ENCODE peak calls at places on chromosomes 2 and 18, in seven cellular contexts. S, K, V, W, R, X and Y are unnamed samples.

GRCh38 chr2:30147715-30148611 is 1.2 kb downstream of the YPEL5 start:
- DNase-seq in S (no peak), V (peak; percentile 40), K (peak; percentile 85), W (peak; percentile 87), X (peak; percentile 53), R (peak; percentile 72), Y (peak; percentile 81)

GRCh38 chr2:113142290-113142689 is 14.9 kb downstream of the IL1RN start:
- DNase-seq in X (no peak), R (no peak), S (no peak), W (no peak), K (no peak), V (no peak), Y (no peak)

GRCh38 chr2:2244508-2244907 is 86.6 kb downstream of the MYT1L start:
- DNase-seq in V (no peak), R (no peak), W (no peak), S (no peak), X (no peak), K (no peak), Y (no peak)

GRCh38 chr2:111049792-111050640 is 70.7 kb upstream of the BCL2L11 start:
- DNase-seq in R (peak; percentile 7), S (no peak), K (no peak), V (no peak), X (no peak), W (no peak), Y (no peak)

GRCh38 chr2:227052879-227053278 is 111.1 kb downstream of the COL4A4 start:
- DNase-seq in R (no peak), X (no peak), V (no peak), S (no peak), K (no peak), W (no peak), Y (no peak)

GRCh38 chr2:19722486-19723420 is 179.0 kb downstream of the TTC32 start:
- DNase-seq in X (no peak), R (peak; percentile 64), W (no peak), K (no peak), V (no peak), S (no peak), Y (no peak)

GRCh38 chr2:152284398-152284797 is 50.6 kb upstream of the FMNL2 start:
- DNase-seq in V (no peak), K (no peak), X (no peak), W (peak; percentile 2), R (no peak), S (no peak), Y (no peak)

GRCh38 chr2:158486970-158487325 is 30.2 kb downstream of the PKP4 start:
- DNase-seq in S (no peak), K (no peak), R (peak; percentile 42), X (no peak), V (peak; percentile 60), W (no peak), Y (no peak)

GRCh38 chr2:1581965-1582625 is 162.2 kb downstream of the PXDN start:
- DNase-seq in S (no peak), R (no peak), W (peak; percentile 61), K (no peak), X (no peak), V (no peak), Y (no peak)

GRCh38 chr18:78939734-78940260 is 39.8 kb upstream of the SALL3 start:
- DNase-seq in W (no peak), K (no peak), V (no peak), S (no peak), R (no peak), X (no peak), Y (no peak)

GRCh38 chr2:217206326-217206725 is 346.5 kb upstream of the TNP1 start:
- DNase-seq in X (no peak), V (no peak), K (no peak), S (no peak), W (no peak), R (no peak), Y (no peak)

GRCh38 chr2:30190637-30191036 is 40.7 kb upstream of the LBH start:
- DNase-seq in X (no peak), W (no peak), V (no peak), S (no peak), R (no peak), K (peak; percentile 45), Y (no peak)

GRCh38 chr2:227267406-227268115 is 57.5 kb upstream of the MFF start:
- DNase-seq in X (no peak), K (no peak), R (no peak), W (no peak), S (no peak), V (no peak), Y (no peak)

GRCh38 chr2:232435805-232436204 is 20.1 kb upstream of the ALPI start:
- DNase-seq in K (no peak), W (no peak), R (no peak), V (no peak), X (no peak), S (no peak), Y (no peak)

GRCh38 chr2:165601065-165601830 is 131.8 kb downstream of the CSRNP3 start:
- DNase-seq in X (no peak), V (no peak), W (no peak), S (no peak), K (no peak), R (peak; percentile 47), Y (no peak)

GRCh38 chr18:33804258-33804657 is 226.2 kb downstream of the ASXL3 start:
- DNase-seq in K (no peak), V (peak; percentile 63), W (no peak), S (no peak), X (no peak), R (peak; percentile 29), Y (no peak)

GRCh38 chr2:224083631-224084030 is 44.5 kb upstream of the SERPINE2 start:
- DNase-seq in V (no peak), S (no peak), X (no peak), K (no peak), W (no peak), R (peak; percentile 8), Y (no peak)

DNA sequence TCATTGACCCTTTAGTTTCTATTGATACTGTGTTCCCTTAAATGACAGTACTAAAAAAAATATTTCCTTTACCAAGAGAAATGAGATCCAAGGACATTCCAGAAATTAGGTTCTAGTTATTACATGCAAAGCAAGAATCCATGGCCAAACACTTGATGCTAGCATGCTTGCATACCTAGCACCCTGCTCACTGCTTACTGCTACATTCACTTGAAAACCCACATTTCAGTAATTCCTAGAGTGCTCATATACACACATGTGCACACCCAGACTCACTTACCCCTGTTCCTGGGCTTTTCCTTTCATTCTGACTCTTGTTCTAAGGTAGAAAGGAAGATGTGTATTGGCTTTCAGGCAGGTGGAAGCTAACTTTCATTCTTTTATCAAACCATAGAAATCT is 395.9 kb downstream of the THSD7B start:
- DNase-seq in V (no peak), K (no peak), R (no peak), W (no peak), X (peak; percentile 12), S (no peak), Y (no peak)
- H3K23ac ChIP-seq in V (no peak overlapping the region), K (no peak overlapping the region), R (no peak overlapping the region), W (no peak overlapping the region), X (no peak overlapping the region), S (no peak overlapping the region), Y (no peak overlapping the region)

DNA sequence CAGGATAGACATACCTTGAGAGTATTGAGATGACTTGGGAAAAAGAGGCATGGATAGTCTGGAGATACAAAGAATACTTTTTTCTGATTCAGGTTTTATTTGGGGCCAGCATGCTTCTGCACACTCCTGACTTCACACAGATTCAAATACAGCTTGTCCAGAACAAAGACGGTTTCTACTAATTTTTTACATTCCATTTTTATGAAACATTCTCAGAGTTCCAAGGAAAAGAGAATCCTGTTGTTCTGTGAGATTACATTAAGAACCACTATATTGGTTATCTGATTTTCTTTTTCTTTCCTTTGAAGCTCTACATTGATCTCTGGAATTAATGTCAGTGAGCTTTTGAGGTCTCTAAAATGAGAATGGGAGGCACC is 41.0 kb downstream of the PTPRM start:
- DNase-seq in S (no peak), R (no peak), X (no peak), K (no peak), V (peak; percentile 16), W (no peak), Y (no peak)
- H3K4me1 ChIP-seq in S (peaks cover 15% of the 10 kb centered on the region), R (peaks cover 27% of the 10 kb centered on the region), X (peaks cover 20% of the 10 kb centered on the region), K (peaks cover 6% of the 10 kb centered on the region), V (peaks cover 18% of the 10 kb centered on the region), W (peaks cover 15% of the 10 kb centered on the region), Y (peaks cover 14% of the 10 kb centered on the region)

DNA sequence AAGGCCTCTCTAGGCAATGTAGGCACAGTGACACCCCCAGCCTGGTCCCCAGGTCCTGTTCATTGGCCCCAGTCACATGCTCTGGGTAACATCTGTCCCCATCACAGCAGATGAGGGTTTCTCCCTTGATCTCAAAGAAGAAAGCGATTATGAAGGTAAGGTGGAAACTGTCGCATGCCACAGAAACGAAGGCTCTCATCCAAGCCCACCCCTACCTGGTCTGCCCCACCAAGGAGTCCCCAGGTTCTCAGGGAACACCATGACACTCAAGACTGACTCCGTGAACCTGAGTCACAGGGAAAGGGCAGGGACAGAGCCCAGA is 4.7 kb downstream of the HS6ST1 start:
- DNase-seq in X (no peak), V (no peak), K (no peak), R (no peak), W (no peak), S (no peak), Y (no peak)
- H3K23ac ChIP-seq in X (no peak overlapping the region), V (peak overlapping the region; percentile 54), K (no peak overlapping the region), R (no peak overlapping the region), W (no peak overlapping the region), S (no peak overlapping the region), Y (no peak overlapping the region)

DNA sequence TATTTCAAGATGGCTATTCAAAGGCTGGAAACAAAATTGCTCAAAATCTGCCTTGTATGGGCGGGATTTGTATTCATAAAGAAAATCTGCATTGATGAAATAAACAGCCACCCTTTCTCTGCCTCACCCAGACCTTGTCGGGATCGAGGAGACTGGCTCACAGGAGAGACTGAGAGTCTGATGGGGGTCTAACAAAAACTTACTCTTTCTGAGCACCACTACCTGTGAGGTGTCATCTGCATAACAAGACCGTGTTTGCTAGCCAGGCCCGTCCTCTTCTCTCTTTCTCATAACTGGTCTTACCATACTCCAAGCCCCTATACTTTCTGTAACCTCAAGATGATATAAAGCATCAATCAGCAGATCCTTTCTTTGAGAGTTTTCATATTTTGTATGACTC is 115.6 kb downstream of the INO80D start:
- DNase-seq in X (no peak), S (no peak), R (no peak), W (no peak), V (no peak), K (no peak), Y (no peak)
- H3K4me1 ChIP-seq in X (no peaks in the 10 kb centered on the region), S (peaks cover 9% of the 10 kb centered on the region), R (peaks cover 6% of the 10 kb centered on the region), W (no peaks in the 10 kb centered on the region), V (peaks cover under 1% of the 10 kb centered on the region), K (peaks cover 9% of the 10 kb centered on the region), Y (no peaks in the 10 kb centered on the region)

GRCh38 chr18:1311376-1311775 is 406.7 kb downstream of the ADCYAP1 start:
- DNase-seq in W (no peak), K (no peak), X (no peak), V (no peak), R (no peak), S (no peak), Y (no peak)

GRCh38 chr18:1302861-1303260 is 398.2 kb downstream of the ADCYAP1 start:
- DNase-seq in V (no peak), K (no peak), W (no peak), R (no peak), S (no peak), X (no peak), Y (no peak)

GRCh38 chr18:1304392-1304992 is 399.8 kb downstream of the ADCYAP1 start:
- DNase-seq in W (no peak), V (no peak), R (no peak), X (no peak), K (no peak), S (no peak), Y (no peak)

GRCh38 chr18:1306641-1307040 is 402.0 kb downstream of the ADCYAP1 start:
- DNase-seq in X (no peak), V (no peak), W (no peak), R (no peak), K (no peak), S (no peak), Y (no peak)

GRCh38 chr18:1308686-1309085 is 404.0 kb downstream of the ADCYAP1 start:
- DNase-seq in V (no peak), S (no peak), K (no peak), W (no peak), R (no peak), X (no peak), Y (no peak)
- H3K23ac ChIP-seq in V (no peak overlapping the region), S (no peak overlapping the region), K (no peak overlapping the region), W (no peak overlapping the region), R (no peak overlapping the region), X (no peak overlapping the region), Y (no peak overlapping the region)